ENCODE peak calls at places on chromosomes 13 and 19, in ten cellular contexts. F, S, U, V, E, L, K, Q, M and B are unnamed samples.

GRCh38 chr19:34725400-34725799 is 8.6 kb upstream of the ZNF181 start:
- DNase-seq in M (no peak), E (no peak), V (no peak), U (no peak), Q (no peak), F (no peak), K (no peak), S (no peak), L (no peak), B (no peak)

GRCh38 chr13:79724348-79725103 is 243.6 kb downstream of the NDFIP2 start:
- DNase-seq in K (no peak), Q (no peak), V (no peak), M (peak), U (no peak), L (peak), F (no peak), E (no peak), S (no peak), B (no peak)

GRCh38 chr13:26688286-26688685 is 72.3 kb downstream of the GPR12 start:
- DNase-seq in S (no peak), V (no peak), Q (no peak), M (no peak), F (no peak), U (no peak), E (no peak), L (no peak), K (no peak), B (no peak)

GRCh38 chr13:35857769-35858168 is 273.4 kb downstream of the DCLK1 start:
- DNase-seq in U (no peak), Q (no peak), L (no peak), F (no peak), K (no peak), S (no peak), E (peak), M (peak), V (no peak), B (no peak)

GRCh38 chr19:3367572-3368440 is 1.4 kb downstream of the NFIC start:
- DNase-seq in V (no peak), M (no peak), S (no peak), E (no peak), F (no peak), U (no peak), L (no peak), Q (no peak), K (no peak), B (no peak)

GRCh38 chr19:5397804-5398692 is 57.2 kb upstream of the ZNRF4 start:
- DNase-seq in V (no peak), L (no peak), S (no peak), F (no peak), E (peak), M (peak), U (no peak), Q (no peak), K (no peak), B (no peak)

GRCh38 chr13:24693862-24694471 is 13.8 kb downstream of the ATP12A start:
- DNase-seq in L (peak), K (peak), S (peak), F (no peak), E (peak), Q (peak), V (peak), U (no peak), M (peak), B (peak)

GRCh38 chr13:114269281-114269770 is 12.1 kb upstream of the UPF3A start:
- DNase-seq in U (no peak), L (no peak), V (no peak), K (no peak), E (no peak), F (no peak), M (no peak), S (no peak), Q (no peak), B (no peak)

GRCh38 chr13:41905600-41906254 is 55.2 kb downstream of the VWA8 start:
- DNase-seq in M (peak), S (no peak), U (no peak), E (no peak), L (peak), V (no peak), Q (no peak), K (peak), F (no peak), B (no peak)

GRCh38 chr13:31605076-31605858 is 134.1 kb upstream of the RXFP2 start:
- DNase-seq in E (no peak), M (no peak), L (no peak), Q (no peak), S (no peak), F (no peak), U (no peak), K (no peak), V (no peak), B (no peak)
- TF ChIP-seq CTCF in E (no peak), M (no peak), L (no peak), Q (no peak), S (no peak), F (no peak), U (no peak), K (no peak), V (no peak), B (no peak)

DNA sequence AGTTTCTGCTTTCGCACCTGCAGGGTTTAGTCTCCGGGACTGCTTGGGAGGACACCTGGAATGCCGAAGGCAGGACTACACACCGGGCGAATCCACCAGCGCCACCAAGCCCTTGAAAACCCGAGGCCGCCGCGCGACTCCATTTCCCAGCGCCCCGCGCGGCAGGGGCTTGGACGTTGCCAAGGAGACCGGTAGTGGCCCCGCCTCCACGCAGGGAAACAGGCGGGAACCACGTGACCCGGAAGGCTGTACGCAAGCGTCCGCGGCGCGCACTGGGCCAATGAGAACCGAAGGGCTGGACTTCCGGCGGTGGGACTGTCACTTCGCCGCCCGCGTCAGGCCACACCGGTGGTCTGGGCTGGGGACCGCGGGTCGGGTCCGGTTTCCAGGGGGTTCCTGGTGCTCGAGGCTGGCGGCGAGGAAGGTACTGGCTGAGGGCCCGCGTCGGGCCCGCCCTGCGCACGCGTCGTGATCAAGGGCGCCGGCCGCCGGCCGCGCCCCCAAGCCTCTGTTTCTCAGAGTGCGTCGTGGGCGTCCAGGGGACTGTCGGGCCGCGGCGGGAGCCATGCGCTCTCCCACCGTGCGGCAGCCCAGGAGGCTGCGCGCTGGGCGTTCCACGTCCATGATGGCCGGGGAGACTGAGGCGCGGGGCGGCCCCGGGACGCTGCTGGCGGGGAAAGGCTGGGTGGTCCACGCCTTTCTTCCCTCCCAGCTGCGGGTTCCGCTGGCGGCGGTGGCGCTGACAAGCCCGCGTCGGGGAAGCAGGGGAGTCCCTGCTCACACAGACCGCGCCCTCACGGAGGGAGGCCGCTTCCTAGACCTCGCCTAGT is at the start of gene ZNF324:
- DNase-seq in V (peak), F (peak), U (peak), S (peak), L (peak), Q (peak), E (peak), M (peak), K (peak), B (peak)
- TF ChIP-seq CTCF in V (no peak), F (no peak), U (peak), S (no peak), L (no peak), Q (no peak), E (no peak), M (no peak), K (no peak), B (no peak)

DNA sequence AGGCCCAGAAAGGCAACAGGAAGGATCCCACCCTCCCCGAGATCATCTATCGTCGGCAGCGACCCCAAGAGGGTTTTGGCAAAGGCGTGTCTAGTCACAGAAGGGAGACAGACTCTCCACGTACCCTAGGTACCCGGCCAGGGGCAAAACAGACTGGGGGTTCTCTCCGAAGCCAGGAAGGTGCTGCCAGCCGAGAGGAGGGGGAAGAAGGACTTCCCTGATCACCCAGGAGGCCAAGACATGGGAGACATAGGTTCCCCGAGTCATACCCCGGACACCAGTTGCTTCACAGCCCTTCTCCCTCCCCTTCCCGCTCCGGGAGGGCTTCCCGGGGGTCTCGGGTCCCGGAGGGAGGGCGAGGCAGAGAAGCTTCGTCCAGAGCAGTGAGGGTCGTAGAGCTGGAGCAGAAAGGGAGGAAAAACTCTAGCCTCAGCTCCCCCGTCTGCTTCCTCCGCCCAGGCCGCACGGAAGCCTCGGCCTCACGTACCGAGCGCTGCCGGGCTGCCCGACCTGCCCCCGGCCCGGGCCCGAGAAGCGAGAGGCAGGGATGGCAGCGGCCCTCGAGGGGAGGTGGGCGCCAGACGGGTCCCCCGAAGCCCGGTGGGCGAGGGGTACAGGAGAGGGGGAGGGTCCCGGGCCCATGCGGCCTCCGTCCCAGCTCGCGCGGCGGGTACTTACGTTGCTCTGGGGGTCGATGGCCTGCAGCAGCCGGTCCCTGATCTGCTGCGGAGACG is 643 bp downstream of the MED26 start:
- DNase-seq in M (no peak), Q (no peak), S (no peak), V (no peak), K (peak), L (no peak), F (no peak), E (peak), U (no peak), B (no peak)
- TF ChIP-seq CTCF in M (no peak), Q (no peak), S (no peak), V (no peak), K (peak), L (no peak), F (no peak), E (no peak), U (no peak), B (no peak)

DNA sequence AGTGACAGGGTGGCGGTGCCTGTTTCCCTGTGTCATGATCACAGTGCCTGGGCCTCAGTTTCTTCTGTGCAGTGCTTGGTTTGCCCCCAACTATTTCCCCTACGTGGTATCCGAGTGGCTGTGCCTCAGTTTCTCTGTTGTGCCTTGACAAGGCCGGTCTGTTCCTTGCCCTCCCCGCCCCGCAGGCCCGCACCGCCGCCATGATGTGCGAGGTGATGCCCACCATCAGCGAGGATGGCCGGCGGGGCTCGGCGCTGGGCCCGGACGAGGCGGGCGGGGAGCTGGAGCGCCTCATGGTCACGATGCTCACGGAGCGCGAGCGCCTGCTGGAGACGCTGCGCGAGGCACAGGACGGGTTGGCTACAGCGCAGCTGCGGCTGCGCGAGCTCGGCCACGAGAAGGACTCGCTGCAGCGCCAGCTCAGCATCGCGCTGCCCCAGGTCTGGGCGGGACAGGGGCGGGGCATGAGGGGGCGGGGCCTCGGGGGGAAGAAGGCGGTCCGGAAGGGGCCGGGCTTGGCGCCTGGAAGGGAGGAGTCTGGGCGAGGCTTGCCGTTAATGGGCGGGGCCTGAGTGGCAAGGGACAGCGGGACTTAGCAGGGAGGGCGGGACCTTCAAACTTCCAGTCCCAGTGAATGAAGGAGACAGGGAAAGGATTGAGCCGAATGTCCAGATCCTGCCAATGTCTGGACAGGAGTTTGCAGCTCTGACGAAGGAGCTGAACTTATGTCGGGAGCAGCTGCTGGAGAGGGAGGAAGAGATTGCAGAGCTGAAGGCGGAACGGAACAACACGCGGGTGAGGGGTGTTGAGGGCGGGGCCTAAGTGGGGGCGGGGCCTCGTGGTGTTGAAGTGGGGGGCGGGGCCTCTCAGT is 8.6 kb downstream of the PPFIA3 start:
- DNase-seq in V (peak), F (peak), S (peak), Q (peak), E (peak), L (peak), U (peak), K (peak), M (peak), B (peak)
- TF ChIP-seq CTCF in V (no peak), F (peak), S (no peak), Q (no peak), E (peak), L (peak), U (peak), K (no peak), M (no peak), B (no peak)

GRCh38 chr19:16024266-16025107 is 51.8 kb upstream of the TPM4 start:
- DNase-seq in F (no peak), L (no peak), E (no peak), K (no peak), M (no peak), S (no peak), U (no peak), V (no peak), Q (peak), B (no peak)

GRCh38 chr19:16026131-16026530 is 50.2 kb upstream of the TPM4 start:
- DNase-seq in Q (peak), M (no peak), S (no peak), E (no peak), K (no peak), U (no peak), F (no peak), L (no peak), V (no peak), B (no peak)

GRCh38 chr19:16023558-16023915 is 52.8 kb upstream of the TPM4 start:
- DNase-seq in E (no peak), Q (peak), U (no peak), L (no peak), M (no peak), K (no peak), F (no peak), V (no peak), S (no peak), B (no peak)

GRCh38 chr19:16026756-16027155 is 49.5 kb upstream of the TPM4 start:
- DNase-seq in L (no peak), U (no peak), V (no peak), S (no peak), F (no peak), K (no peak), E (no peak), M (no peak), Q (peak), B (no peak)

DNA sequence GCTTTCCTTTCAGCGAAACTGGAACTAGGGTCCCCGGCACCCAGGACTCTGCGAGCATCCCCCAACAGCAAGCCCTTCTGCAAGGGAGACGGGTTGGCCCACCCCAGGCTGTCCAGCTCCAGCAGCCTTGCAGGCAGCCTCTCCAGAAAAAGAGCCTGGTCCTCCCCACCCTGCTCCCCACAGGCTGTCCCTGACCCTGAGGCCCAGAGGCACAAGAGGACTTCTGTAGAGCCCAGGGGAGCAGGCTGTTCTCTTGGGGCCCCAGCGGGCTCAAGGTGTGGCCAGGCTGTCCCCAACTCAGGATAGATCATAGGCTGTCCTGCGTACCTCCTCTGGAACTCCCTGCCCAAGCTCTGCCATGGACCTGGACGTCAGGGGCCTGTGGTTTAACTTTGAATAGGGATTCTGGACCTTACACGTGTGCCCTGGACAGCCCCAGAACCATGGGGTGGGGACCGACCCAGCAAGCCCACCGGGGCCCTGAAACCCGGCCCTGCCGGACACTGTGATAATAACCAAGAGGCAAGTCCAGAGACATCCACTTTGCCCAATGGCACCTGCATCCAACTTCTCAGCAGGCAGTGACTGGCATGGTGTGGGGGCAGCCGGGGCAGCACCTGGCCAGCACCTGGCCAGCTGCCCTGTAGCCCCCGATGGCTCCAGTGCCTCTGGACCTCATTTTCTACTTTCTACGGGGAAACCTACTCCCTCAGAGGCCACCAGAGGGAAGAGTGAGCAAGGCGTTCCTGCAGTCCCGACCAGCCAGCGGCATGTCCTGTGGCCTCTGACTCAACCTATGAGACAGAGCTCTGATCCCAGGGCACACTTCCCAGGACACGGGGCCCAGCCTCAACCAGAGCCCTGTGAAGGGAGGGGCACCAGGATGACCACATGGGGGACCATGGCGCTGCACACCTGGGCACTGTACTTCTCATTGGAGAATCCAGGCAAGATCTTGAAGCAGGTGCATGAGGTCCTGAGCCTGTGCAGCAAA is 50.9 kb upstream of the TPM4 start:
- DNase-seq in V (peak), Q (peak), K (peak), M (peak), U (no peak), F (no peak), E (peak), L (peak), S (no peak), B (no peak)
- TF ChIP-seq CTCF in V (no peak), Q (no peak), K (peak), M (peak), U (no peak), F (peak), E (peak), L (peak), S (no peak), B (no peak)

GRCh38 chr19:1262687-1263123 is 6.4 kb upstream of the CIRBP start:
- DNase-seq in F (no peak), Q (no peak), K (no peak), S (no peak), E (no peak), U (no peak), L (no peak), M (no peak), V (no peak), B (no peak)

GRCh38 chr19:1259873-1260748 is 9.0 kb upstream of the CIRBP start:
- DNase-seq in U (no peak), E (no peak), F (no peak), V (no peak), S (peak), Q (peak), K (no peak), M (no peak), L (no peak), B (no peak)

GRCh38 chr19:1261863-1262686 is 7.1 kb upstream of the CIRBP start:
- DNase-seq in S (peak), V (peak), K (no peak), U (no peak), F (peak), Q (no peak), M (no peak), L (peak), E (peak), B (no peak)

GRCh38 chr19:1260749-1261511 is 8.2 kb upstream of the CIRBP start:
- DNase-seq in Q (peak), V (peak), S (peak), E (peak), M (peak), U (peak), F (peak), K (peak), L (peak), B (peak)

GRCh38 chr19:1261512-1261862 is 7.6 kb upstream of the CIRBP start:
- DNase-seq in S (peak), M (no peak), F (no peak), Q (peak), E (peak), K (no peak), L (no peak), U (no peak), V (no peak), B (no peak)
- TF ChIP-seq CTCF in S (no peak), M (peak), F (peak), Q (peak), E (peak), K (no peak), L (peak), U (no peak), V (no peak), B (peak)